ENCODE peak calls at places on chromosomes 1 and 21, in ten cellular contexts. Q is AG04450; B is CD4-positive, alpha-beta T cell; U is GM06990; A is H9; I is AG04449; P is endodermal cell; W is AG09319; J is psoas muscle; V is HFF-Myc. Y is an unnamed sample.

GRCh38 chr1:220511785-220512184 is 16.2 kb upstream of the MARK1 start:
- DNase-seq in Q (no peak), B (no peak), U (no peak), A (peak; percentile 76), I (no peak), P (peak; percentile 83), W (no peak), J (no peak), V (no peak), Y (no peak)

GRCh38 chr1:64983110-64983509 is 16.8 kb upstream of the JAK1 start:
- DNase-seq in Q (no peak), B (no peak), U (no peak), A (no peak), I (no peak), P (no peak), W (peak; percentile 12), J (no peak), V (no peak), Y (no peak)

GRCh38 chr1:36304521-36304920 is 1.6 kb upstream of the SH3D21 start:
- DNase-seq in Q (no peak), B (no peak), U (no peak), A (no peak), I (no peak), P (no peak), W (no peak), J (no peak), V (no peak), Y (no peak)

GRCh38 chr1:46533179-46533864 is 18.1 kb downstream of the KNCN start:
- DNase-seq in Q (no peak), B (peak; percentile 45), U (peak; percentile 30), A (no peak), I (no peak), P (peak; percentile 79), W (no peak), J (peak; percentile 75), V (no peak), Y (no peak)

GRCh38 chr21:44742418-44743153 is 31.2 kb upstream of the TSPEAR start:
- DNase-seq in Q (no peak), B (no peak), U (no peak), A (no peak), I (no peak), P (no peak), W (no peak), J (no peak), V (no peak), Y (no peak)

GRCh38 chr1:228094432-228095016 is 8.6 kb downstream of the C1orf35 start:
- DNase-seq in Q (no peak), B (no peak), U (no peak), A (no peak), I (no peak), P (peak; percentile 40), W (no peak), J (peak; percentile 19), V (no peak), Y (peak; percentile 20)

GRCh38 chr1:229155472-229155871 is 115.4 kb upstream of the RAB4A start:
- DNase-seq in Q (no peak), B (no peak), U (no peak), A (no peak), I (no peak), P (no peak), W (no peak), J (peak; percentile 64), V (no peak), Y (no peak)

GRCh38 chr1:178774263-178774662 is 49.2 kb downstream of the RALGPS2 start:
- DNase-seq in Q (no peak), B (no peak), U (no peak), A (no peak), I (no peak), P (no peak), W (no peak), J (no peak), V (no peak), Y (no peak)

GRCh38 chr1:200021537-200022238 is 5.8 kb upstream of the NR5A2 start:
- DNase-seq in Q (no peak), B (no peak), U (no peak), A (no peak), I (no peak), P (no peak), W (no peak), J (no peak), V (no peak), Y (no peak)

GRCh38 chr1:163844393-163844948 is 522.7 kb downstream of the NUF2 start:
- DNase-seq in Q (no peak), B (no peak), U (no peak), A (no peak), I (peak; percentile 59), P (no peak), W (no peak), J (no peak), V (peak; percentile 46), Y (no peak)

GRCh38 chr1:11158720-11159321 is 30.3 kb upstream of the ANGPTL7 start:
- DNase-seq in Q (peak; percentile 82), B (no peak), U (no peak), A (no peak), I (peak; percentile 93), P (no peak), W (peak; percentile 90), J (no peak), V (peak; percentile 22), Y (no peak)

GRCh38 chr1:94690033-94690712 is 130.0 kb upstream of the SLC44A3 start:
- DNase-seq in Q (peak; percentile 39), B (no peak), U (no peak), A (no peak), I (peak; percentile 82), P (peak; percentile 10), W (peak; percentile 96), J (no peak), V (no peak), Y (no peak)

GRCh38 chr1:55005351-55006140 is 6.8 kb downstream of the BSND start:
- DNase-seq in Q (no peak), B (no peak), U (no peak), A (peak; percentile 67), I (no peak), P (no peak), W (no peak), J (no peak), V (no peak), Y (no peak)

GRCh38 chr1:202351725-202352124 is 3.2 kb downstream of the PPP1R12B start:
- DNase-seq in Q (no peak), B (no peak), U (no peak), A (no peak), I (no peak), P (no peak), W (no peak), J (peak; percentile 62), V (no peak), Y (no peak)

GRCh38 chr1:8259498-8260290 is 58.2 kb upstream of the SLC45A1 start:
- DNase-seq in Q (peak; percentile 49), B (no peak), U (no peak), A (no peak), I (no peak), P (no peak), W (no peak), J (peak; percentile 69), V (no peak), Y (no peak)

GRCh38 chr1:33036051-33036525 is 595 bp downstream of the AK2 start:
- DNase-seq in Q (no peak), B (no peak), U (no peak), A (no peak), I (no peak), P (no peak), W (no peak), J (no peak), V (no peak), Y (no peak)

GRCh38 chr1:203840208-203840808 is 21.1 kb upstream of the SNRPE start:
- DNase-seq in Q (no peak), B (no peak), U (no peak), A (no peak), I (no peak), P (no peak), W (no peak), J (no peak), V (no peak), Y (no peak)

GRCh38 chr1:14968251-14968812 is 185.2 kb upstream of the TMEM51 start:
- DNase-seq in Q (no peak), B (no peak), U (no peak), A (no peak), I (peak; percentile 71), P (no peak), W (peak; percentile 63), J (peak; percentile 67), V (peak; percentile 83), Y (no peak)

GRCh38 chr1:113094506-113094905 is 21.5 kb downstream of the LRIG2 start:
- DNase-seq in Q (no peak), B (no peak), U (no peak), A (no peak), I (no peak), P (no peak), W (no peak), J (no peak), V (no peak), Y (no peak)
- TF ChIP-seq CTCF in Q (no peak), B (no peak), U (no peak), A (no peak), I (no peak), P (no peak), W (no peak), J (no peak), V (no peak), Y (no peak)

GRCh38 chr21:32412998-32413504 is 545 bp downstream of the EVA1C start:
- DNase-seq in Q (no peak), B (no peak), U (no peak), A (no peak), I (no peak), P (no peak), W (no peak), J (peak; percentile 68), V (no peak), Y (no peak)
- TF ChIP-seq CTCF in Q (peak; percentile 17), B (peak; percentile 17), U (no peak), A (peak; percentile 42), I (no peak), P (peak; percentile 47), W (no peak), J (no peak), V (no peak), Y (no peak)

GRCh38 chr1:210477328-210477924 is 148.7 kb downstream of the HHAT start:
- DNase-seq in Q (no peak), B (no peak), U (no peak), A (no peak), I (peak; percentile 16), P (no peak), W (no peak), J (no peak), V (no peak), Y (no peak)
- TF ChIP-seq CTCF in Q (no peak), B (no peak), U (no peak), A (peak; percentile 16), I (no peak), P (peak; percentile 35), W (no peak), J (no peak), V (no peak), Y (no peak)

DNA sequence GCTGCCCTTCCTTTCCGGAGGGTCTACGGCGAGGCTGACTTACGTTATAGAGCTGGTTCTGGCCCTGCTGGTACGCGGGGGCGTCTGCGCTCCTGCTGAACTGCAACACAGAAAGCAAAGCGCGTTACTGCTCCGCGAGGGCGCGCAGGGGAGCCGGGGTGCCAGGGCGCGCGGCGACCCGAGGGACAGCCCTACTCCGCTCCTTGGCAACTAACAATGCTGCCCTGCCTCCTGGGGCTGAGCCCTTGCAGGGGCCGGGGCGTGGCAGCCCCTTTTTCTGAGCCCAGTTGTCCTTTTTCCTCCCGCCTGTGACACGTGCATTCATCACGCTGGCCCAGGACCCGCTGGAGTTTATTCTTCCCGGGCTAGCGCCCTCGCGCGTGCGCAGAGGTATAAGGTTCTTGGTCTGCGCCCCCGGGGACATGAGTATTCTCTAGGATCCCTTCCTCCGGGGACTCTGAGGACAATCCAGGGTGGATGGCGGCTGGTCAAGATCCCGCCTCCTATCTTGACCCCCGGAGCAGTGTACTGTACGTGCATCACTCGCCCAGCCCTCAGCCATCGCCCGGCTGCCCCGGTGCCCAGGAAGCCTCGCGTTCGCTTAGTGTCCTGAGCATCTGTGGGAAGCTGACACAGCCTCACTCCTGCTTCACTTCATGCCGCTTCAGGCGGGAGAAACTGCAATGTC is 78.9 kb downstream of the CD247 start:
- DNase-seq in Q (no peak), B (no peak), U (peak; percentile 59), A (peak; percentile 75), I (no peak), P (peak; percentile 89), W (no peak), J (peak; percentile 65), V (no peak), Y (peak; percentile 90)
- TF ChIP-seq CTCF in Q (peak; percentile 13), B (no peak), U (peak; percentile 32), A (peak; percentile 35), I (no peak), P (peak; percentile 47), W (peak; percentile 25), J (peak; percentile 5), V (peak; percentile 15), Y (no peak)